ENCODE peak calls at places on chromosomes 13 and 19, in five cellular contexts. C is lower lobe of right lung; O is OCI-LY7; Q is CD4-positive, alpha-beta memory T cell; F is bronchial epithelial cell. A is an unnamed sample.

GRCh38 chr19:55437410-55437809 is 5.7 kb downstream of the SHISA7 start:
- DNase-seq in C (peak; percentile 71), O (no peak), Q (no peak), F (peak; percentile 46), A (no peak)

GRCh38 chr19:30924670-30925069 is 424.6 kb downstream of the TSHZ3 start:
- DNase-seq in C (no peak), O (no peak), Q (no peak), F (no peak), A (no peak)

GRCh38 chr13:114231886-114232285 is 2.8 kb upstream of the CDC16 start:
- DNase-seq in C (no peak), O (no peak), Q (no peak), F (no peak), A (no peak)

GRCh38 chr19:5251096-5252065 is 89.2 kb downstream of the PTPRS start:
- DNase-seq in C (no peak), O (no peak), Q (no peak), F (no peak), A (no peak)

GRCh38 chr13:46607768-46608553 is 55.0 kb downstream of the LRCH1 start:
- DNase-seq in C (no peak), O (no peak), Q (no peak), F (no peak), A (no peak)

GRCh38 chr19:13881692-13882418 is 4.9 kb downstream of the NANOS3 start:
- DNase-seq in C (peak; percentile 65), O (no peak), Q (peak; percentile 40), F (no peak), A (peak; percentile 91)

GRCh38 chr19:21698215-21698614 is 69.2 kb downstream of the ZNF100 start:
- DNase-seq in C (no peak), O (peak; percentile 48), Q (peak; percentile 29), F (peak; percentile 12), A (peak; percentile 64)

GRCh38 chr13:45333973-45334922 is 6.7 kb downstream of the TPT1 start:
- DNase-seq in C (no peak), O (peak; percentile 6), Q (peak; percentile 56), F (no peak), A (peak; percentile 87)

GRCh38 chr19:11347546-11347945 is 1.2 kb downstream of the CCDC159 start:
- DNase-seq in C (no peak), O (no peak), Q (no peak), F (no peak), A (no peak)
- H3K4me3 ChIP-seq in C (no peak overlapping the region), O (no peak overlapping the region), Q (no peak overlapping the region), F (no peak overlapping the region), A (no peak overlapping the region)

DNA sequence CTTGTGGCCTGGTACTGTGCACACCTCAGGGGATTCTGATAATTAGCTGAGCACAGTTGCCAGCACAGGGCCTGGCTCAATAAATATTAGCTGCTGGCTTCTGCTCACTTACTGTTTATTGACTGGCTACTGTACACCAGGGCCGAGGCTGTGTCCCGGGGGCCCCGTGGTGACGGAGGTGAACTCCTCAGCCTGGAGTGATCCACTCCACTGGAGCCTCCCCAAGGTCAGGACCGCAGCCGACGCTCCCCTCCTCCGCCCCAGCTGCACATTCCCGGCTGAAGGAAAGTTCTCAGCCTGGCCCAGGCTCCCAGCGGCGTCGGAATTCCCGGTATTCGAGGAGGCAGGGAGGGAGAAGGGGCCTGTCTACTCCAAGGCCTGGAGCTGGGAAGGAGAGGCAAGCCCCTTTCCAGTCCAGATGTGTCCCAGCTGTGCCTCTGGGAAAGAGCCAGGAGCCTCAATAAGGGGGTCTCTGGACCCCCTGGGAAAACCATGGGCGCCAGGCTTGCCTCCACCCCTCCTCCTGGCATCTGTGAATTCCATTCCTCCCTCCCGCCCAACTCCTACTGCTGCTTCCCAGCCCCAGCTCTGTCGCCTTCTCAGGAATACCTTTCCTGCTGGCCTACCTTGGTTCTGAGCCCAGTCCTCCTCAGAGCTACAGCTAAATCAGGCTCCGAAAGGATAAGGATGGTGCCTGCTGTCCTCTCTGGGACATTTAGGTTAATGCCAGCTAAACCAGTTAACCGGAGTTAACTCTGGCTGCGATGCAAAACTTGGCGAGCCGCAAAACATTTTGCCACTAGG is 7.2 kb downstream of the RPS16 start:
- DNase-seq in C (peak; percentile 73), O (no peak), Q (no peak), F (no peak), A (no peak)
- H3K4me3 ChIP-seq in C (peak overlapping the region; percentile 3), O (no peak overlapping the region), Q (no peak overlapping the region), F (no peak overlapping the region), A (no peak overlapping the region)

DNA sequence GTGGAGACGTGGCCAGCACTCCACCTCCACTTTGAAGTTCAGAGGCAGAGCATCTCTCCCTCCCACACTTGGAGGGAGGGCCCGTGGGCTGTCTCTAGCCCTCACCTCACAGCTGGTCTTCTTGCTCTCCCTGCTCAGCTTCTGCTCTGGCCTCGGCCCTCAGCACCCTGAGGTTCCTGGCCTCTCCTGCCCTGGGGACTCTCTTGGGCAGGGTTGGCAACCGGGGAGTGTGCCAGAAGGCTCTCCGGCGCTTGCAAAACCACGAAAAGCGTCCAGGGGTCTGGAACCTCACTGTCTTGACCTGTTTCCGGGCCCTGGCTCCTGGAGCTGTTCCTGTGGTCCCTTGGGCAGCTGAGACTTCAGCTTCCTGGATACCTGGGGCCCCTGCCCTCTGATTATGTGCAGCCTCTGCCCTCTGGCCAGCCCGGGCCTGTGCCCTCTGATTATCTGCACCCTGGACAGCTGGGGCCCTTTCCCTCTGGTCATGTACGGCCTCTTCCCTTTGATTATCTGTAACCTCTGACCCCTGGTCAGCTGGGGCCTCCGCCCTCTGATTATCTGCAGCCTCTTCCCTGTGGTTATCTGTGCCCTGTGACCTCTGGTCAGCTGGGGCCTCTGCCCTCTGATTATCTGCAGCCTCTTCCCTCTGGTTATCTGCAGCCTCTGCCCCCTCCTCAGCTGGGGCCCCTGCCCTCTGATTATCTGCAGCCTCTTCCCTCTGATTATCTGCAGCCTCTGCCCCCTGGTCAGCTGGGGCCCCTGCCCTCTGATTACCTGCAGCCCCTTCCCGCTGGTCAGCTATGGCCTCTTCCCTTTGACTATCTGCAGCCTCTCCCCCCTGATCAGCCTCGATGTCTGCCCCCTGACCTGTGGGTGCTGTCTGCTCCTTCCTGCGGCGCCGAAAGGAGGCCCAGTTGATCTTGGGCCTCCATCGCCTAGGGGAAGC is 2.0 kb downstream of the CCDC8 start:
- DNase-seq in C (peak; percentile 24), O (no peak), Q (no peak), F (no peak), A (no peak)
- H3K4me3 ChIP-seq in C (peak overlapping the region; percentile 60), O (no peak overlapping the region), Q (no peak overlapping the region), F (peak overlapping the region; percentile 55), A (no peak overlapping the region)

GRCh38 chr19:40908981-40909380 is 26.9 kb upstream of the CYP2A7 start:
- DNase-seq in C (no peak), O (no peak), Q (peak; percentile 52), F (no peak), A (peak; percentile 44)

GRCh38 chr19:40906512-40906911 is 24.5 kb upstream of the CYP2A7 start:
- DNase-seq in C (no peak), O (no peak), Q (no peak), F (no peak), A (no peak)

GRCh38 chr19:40907968-40908735 is 26.1 kb upstream of the CYP2A7 start:
- DNase-seq in C (no peak), O (no peak), Q (peak; percentile 57), F (no peak), A (peak; percentile 9)
- H3K4me3 ChIP-seq in C (peak overlapping the region; percentile 3), O (no peak overlapping the region), Q (peak overlapping the region; percentile 20), F (no peak overlapping the region), A (no peak overlapping the region)

DNA sequence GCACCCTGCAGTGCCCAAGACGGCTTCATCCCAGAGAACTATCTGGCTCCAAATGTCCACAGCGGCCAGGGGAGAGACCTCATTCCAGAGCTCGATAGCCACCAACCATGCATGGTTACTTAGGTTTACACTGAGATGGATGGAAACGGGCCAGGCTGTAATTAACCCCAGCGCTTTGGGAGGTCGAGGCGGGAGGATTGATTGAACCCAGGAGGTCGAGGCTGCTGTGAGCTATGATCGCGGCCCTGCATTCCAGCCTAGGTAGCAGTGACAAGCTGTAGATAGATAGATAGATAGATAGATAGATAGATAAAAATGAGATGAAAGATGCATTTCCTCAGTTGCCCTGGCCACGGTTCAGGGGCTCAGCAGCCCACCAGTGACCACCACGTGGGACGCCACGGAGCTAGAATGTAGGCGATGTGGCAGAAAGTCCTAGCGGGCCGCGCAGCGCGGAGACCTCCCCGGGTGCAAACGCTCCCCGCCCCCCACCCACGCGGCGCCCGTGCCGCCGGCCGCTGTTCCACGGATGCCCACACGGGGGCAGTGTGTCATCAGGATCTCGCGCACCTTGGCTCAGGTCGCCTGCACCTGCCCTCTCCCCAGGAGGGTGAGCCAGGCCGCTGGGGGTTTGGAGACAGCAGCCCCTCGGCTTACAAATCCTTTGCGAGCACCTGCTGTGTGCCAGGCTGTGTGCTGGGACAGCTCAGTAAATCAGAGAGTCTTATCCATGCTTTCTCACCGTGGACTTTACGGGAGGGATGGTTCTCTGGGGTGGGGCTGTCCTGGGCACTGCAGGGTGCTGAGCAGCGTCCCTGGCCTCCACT is 13.5 kb upstream of the TLE5 start:
- DNase-seq in C (peak; percentile 79), O (peak; percentile 72), Q (peak; percentile 76), F (no peak), A (peak; percentile 35)
- H3K4me3 ChIP-seq in C (no peak overlapping the region), O (peak overlapping the region; percentile 42), Q (no peak overlapping the region), F (no peak overlapping the region), A (peak overlapping the region; percentile 21)

DNA sequence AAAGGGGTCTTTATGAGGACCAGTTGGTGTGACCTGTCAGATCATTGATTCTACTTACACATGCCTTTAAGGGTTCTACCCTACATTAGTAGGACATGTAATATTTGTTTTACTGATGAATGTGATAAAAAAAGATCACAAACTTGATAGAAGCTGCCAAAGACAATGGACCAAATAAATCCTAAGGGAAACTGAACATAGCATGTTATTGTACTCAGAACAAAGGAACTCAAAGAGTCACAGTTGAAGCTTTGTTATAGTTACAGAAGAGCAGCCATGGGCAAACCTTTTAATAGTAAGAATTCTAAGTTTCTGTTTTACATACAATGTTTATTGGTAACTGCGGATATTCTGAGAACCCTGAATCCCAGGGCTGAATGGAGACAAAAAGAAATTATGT is 780.1 kb downstream of the SLITRK6 start:
- DNase-seq in C (no peak), O (no peak), Q (no peak), F (no peak), A (no peak)
- H3K4me3 ChIP-seq in C (no peak overlapping the region), O (no peak overlapping the region), Q (no peak overlapping the region), F (no peak overlapping the region), A (no peak overlapping the region)

GRCh38 chr19:15374105-15374651 is 5.4 kb downstream of the AKAP8 start:
- DNase-seq in C (no peak), O (no peak), Q (no peak), F (no peak), A (no peak)

GRCh38 chr19:15372470-15372869 is 7.1 kb downstream of the AKAP8 start:
- DNase-seq in C (no peak), O (no peak), Q (no peak), F (no peak), A (no peak)

GRCh38 chr19:15373644-15374043 is 5.9 kb downstream of the AKAP8 start:
- DNase-seq in C (no peak), O (no peak), Q (no peak), F (no peak), A (no peak)

GRCh38 chr19:15372891-15373301 is 6.7 kb downstream of the AKAP8 start:
- DNase-seq in C (no peak), O (no peak), Q (no peak), F (no peak), A (no peak)

GRCh38 chr19:15374796-15375440 is 4.7 kb downstream of the AKAP8 start:
- DNase-seq in C (no peak), O (no peak), Q (no peak), F (no peak), A (no peak)
- H3K4me3 ChIP-seq in C (peak overlapping the region; percentile 11), O (no peak overlapping the region), Q (no peak overlapping the region), F (no peak overlapping the region), A (no peak overlapping the region)

A was measured in Jurkat, Clone E6-1.